ENCODE peak calls at places on chromosomes 7 and 10, in four cellular contexts. W, B, J and S are unnamed samples.
A peak's percentile ranks its signal among the peaks of the same experiment; 100 is the strongest.

GRCh38 chr7:98354511-98355249 is 46.2 kb downstream of the BAIAP2L1 start:
- DNase-seq in W (no peak), B (no peak), J (no peak), S (peak; percentile 96)

GRCh38 chr7:102008535-102009262 is 191.3 kb downstream of the CUX1 start:
- DNase-seq in W (no peak), B (no peak), J (peak; percentile 27), S (peak; percentile 81)

GRCh38 chr10:126156012-126156411 is 232.3 kb downstream of the ADAM12 start:
- DNase-seq in W (no peak), B (no peak), J (no peak), S (no peak)

GRCh38 chr7:94908204-94909022 is 1.0 kb downstream of the PPP1R9A start:
- DNase-seq in W (peak; percentile 36), B (no peak), J (peak; percentile 70), S (peak; percentile 25)

GRCh38 chr10:49395741-49396665 is at the start of gene DRGX:
- DNase-seq in W (no peak), B (no peak), J (no peak), S (no peak)

GRCh38 chr10:73905256-73906018 is 5.5 kb upstream of the PLAU start:
- DNase-seq in W (no peak), B (no peak), J (no peak), S (no peak)

GRCh38 chr7:117283371-117283770 is 39.5 kb downstream of the WNT2 start:
- DNase-seq in W (no peak), B (no peak), J (no peak), S (no peak)

GRCh38 chr7:98286093-98286525 is 4.6 kb downstream of the BRI3 start:
- DNase-seq in W (peak; percentile 70), B (peak; percentile 40), J (peak; percentile 82), S (peak; percentile 87)

GRCh38 chr7:80128918-80129317 is 5.7 kb upstream of the GNAI1 start:
- DNase-seq in W (no peak), B (no peak), J (no peak), S (no peak)

GRCh38 chr7:128353610-128354009 is 7.9 kb downstream of the PRRT4 start:
- DNase-seq in W (no peak), B (no peak), J (no peak), S (no peak)

GRCh38 chr7:26538683-26539082 is 247.0 kb downstream of the SNX10 start:
- DNase-seq in W (no peak), B (no peak), J (no peak), S (no peak)

GRCh38 chr7:972110-972509 is 3.2 kb downstream of the COX19 start:
- DNase-seq in W (no peak), B (no peak), J (no peak), S (no peak)

GRCh38 chr10:113450906-113451305 is 101.9 kb upstream of the HABP2 start:
- DNase-seq in W (no peak), B (no peak), J (no peak), S (no peak)

GRCh38 chr7:102433319-102434038 is at the start of gene ORAI2:
- DNase-seq in W (peak; percentile 76), B (no peak), J (peak; percentile 84), S (peak; percentile 44)

GRCh38 chr7:94289071-94289470 is 105.6 kb upstream of the COL1A2 start:
- DNase-seq in W (peak; percentile 86), B (no peak), J (peak; percentile 82), S (peak; percentile 81)

GRCh38 chr7:130891254-130892094 is 157.5 kb upstream of the KLF14 start:
- DNase-seq in W (peak; percentile 78), B (peak; percentile 58), J (peak; percentile 31), S (peak; percentile 97)

GRCh38 chr10:114767101-114767588 is 54.4 kb upstream of the FHIP2A start:
- DNase-seq in W (no peak), B (no peak), J (peak; percentile 30), S (peak; percentile 52)

GRCh38 chr7:132480534-132480933 is 95.7 kb downstream of the PLXNA4 start:
- DNase-seq in W (peak; percentile 72), B (no peak), J (peak; percentile 10), S (no peak)

GRCh38 chr10:79139124-79139835 is 70.5 kb downstream of the ZMIZ1 start:
- DNase-seq in W (peak; percentile 71), B (peak; percentile 38), J (peak; percentile 32), S (no peak)

GRCh38 chr7:26658698-26659084 is 205.7 kb downstream of the SKAP2 start:
- DNase-seq in W (no peak), B (no peak), J (no peak), S (no peak)

GRCh38 chr10:104255244-104255981 is 721 bp downstream of the GSTO1 start:
- DNase-seq in W (no peak), B (no peak), J (no peak), S (peak; percentile 48)

GRCh38 chr7:14457567-14458453 is 444.7 kb downstream of the DGKB start:
- DNase-seq in W (peak; percentile 42), B (peak; percentile 6), J (peak; percentile 78), S (peak; percentile 81)

GRCh38 chr7:97006951-97007861 is 1.9 kb downstream of the DLX6 start:
- DNase-seq in W (no peak), B (no peak), J (no peak), S (no peak)

GRCh38 chr10:63241898-63242297 is 108.8 kb downstream of the NRBF2 start:
- DNase-seq in W (no peak), B (no peak), J (no peak), S (no peak)

GRCh38 chr7:45712872-45713668 is 138.9 kb downstream of the ADCY1 start:
- DNase-seq in W (no peak), B (no peak), J (no peak), S (no peak)

GRCh38 chr7:111083423-111083822 is 7.5 kb upstream of the LRRN3 start:
- DNase-seq in W (no peak), B (no peak), J (no peak), S (no peak)

GRCh38 chr7:41656357-41656756 is 46.5 kb downstream of the INHBA start:
- DNase-seq in W (no peak), B (no peak), J (no peak), S (no peak)

GRCh38 chr10:71294091-71294561 is 24.9 kb upstream of the SLC29A3 start:
- DNase-seq in W (no peak), B (no peak), J (no peak), S (peak; percentile 79)

GRCh38 chr10:52682766-52683165 is 89.8 kb downstream of the MBL2 start:
- DNase-seq in W (no peak), B (no peak), J (no peak), S (no peak)

GRCh38 chr10:116263870-116264269 is 9.1 kb downstream of the GFRA1 start:
- DNase-seq in W (no peak), B (no peak), J (no peak), S (peak; percentile 23)

GRCh38 chr7:54419209-54419608 is 123.0 kb upstream of the VSTM2A start:
- DNase-seq in W (no peak), B (no peak), J (no peak), S (no peak)

GRCh38 chr7:131504157-131504899 is 52.1 kb downstream of the PODXL start:
- DNase-seq in W (no peak), B (no peak), J (peak; percentile 5), S (no peak)

GRCh38 chr7:139560678-139561077 is 37.2 kb downstream of the CLEC2L start:
- DNase-seq in W (no peak), B (no peak), J (no peak), S (no peak)

GRCh38 chr10:28097633-28098032 is 98.8 kb upstream of the ODAD2 start:
- DNase-seq in W (no peak), B (no peak), J (no peak), S (no peak)
- TF ChIP-seq CTCF in W (no peak), B (no peak), J (no peak), S (no peak)

GRCh38 chr10:110870823-110871235 is 899 bp upstream of the PDCD4 start:
- DNase-seq in W (no peak), B (no peak), J (peak; percentile 39), S (no peak)

GRCh38 chr10:110873951-110874350 is 2.2 kb downstream of the PDCD4 start:
- DNase-seq in W (no peak), B (no peak), J (no peak), S (no peak)

GRCh38 chr10:110871236-110872084 is at the start of gene PDCD4:
- DNase-seq in W (peak; percentile 100), B (peak; percentile 97), J (peak; percentile 100), S (peak; percentile 98)

GRCh38 chr10:110872984-110873569 is 1.3 kb downstream of the PDCD4 start:
- DNase-seq in W (no peak), B (no peak), J (no peak), S (no peak)

DNA sequence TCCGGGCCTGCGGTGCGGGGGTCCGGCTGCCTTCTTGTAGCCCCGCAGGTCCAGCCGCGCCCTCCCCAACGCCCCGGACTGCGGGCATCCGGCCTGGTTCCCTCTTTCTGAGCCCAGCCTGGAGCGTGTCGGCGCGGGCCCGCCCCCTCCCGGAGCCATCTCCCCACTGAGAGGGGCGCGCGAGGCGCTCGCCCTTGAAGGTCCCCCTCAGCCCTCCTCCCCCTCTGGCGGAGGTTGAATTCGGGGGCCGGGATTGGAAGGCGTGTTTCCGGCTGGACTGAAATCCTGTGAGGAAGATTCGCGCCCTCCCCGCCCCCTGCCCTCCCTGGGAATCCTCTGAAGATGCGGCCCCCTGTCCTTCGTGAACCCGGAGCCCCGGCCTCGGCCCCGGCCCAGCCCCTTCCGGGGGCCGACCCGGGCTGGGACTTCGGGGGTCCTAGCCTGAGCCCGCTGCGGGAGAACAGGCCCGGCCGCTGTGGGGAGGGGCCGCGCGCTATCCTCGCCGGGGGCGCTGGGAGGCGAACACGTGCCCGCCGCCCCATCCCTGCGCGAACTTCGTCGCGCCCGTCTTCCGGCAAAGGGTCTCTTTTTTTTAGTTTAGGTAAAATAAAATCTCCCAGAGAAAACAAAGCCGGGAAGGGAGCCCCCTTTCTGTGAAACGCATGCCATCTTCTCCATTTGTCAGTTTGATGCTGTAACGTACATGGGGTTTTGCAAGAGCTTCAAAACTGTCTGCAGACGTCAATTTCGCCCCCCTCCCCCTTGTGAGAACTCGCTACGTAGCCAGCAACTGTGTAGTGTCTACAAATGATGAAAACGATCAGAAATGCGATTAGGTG is 636 bp downstream of the PDCD4 start:
- DNase-seq in W (peak; percentile 80), B (no peak), J (peak; percentile 80), S (peak; percentile 86)
- TF ChIP-seq CTCF in W (peak; percentile 43), B (no peak), J (no peak), S (no peak)

GRCh38 chr10:1737222-1738061 is at the start of gene ADARB2:
- DNase-seq in W (no peak), B (no peak), J (peak; percentile 44), S (peak; percentile 92)
- TF ChIP-seq CTCF in W (no peak), B (no peak), J (no peak), S (no peak)

DNA sequence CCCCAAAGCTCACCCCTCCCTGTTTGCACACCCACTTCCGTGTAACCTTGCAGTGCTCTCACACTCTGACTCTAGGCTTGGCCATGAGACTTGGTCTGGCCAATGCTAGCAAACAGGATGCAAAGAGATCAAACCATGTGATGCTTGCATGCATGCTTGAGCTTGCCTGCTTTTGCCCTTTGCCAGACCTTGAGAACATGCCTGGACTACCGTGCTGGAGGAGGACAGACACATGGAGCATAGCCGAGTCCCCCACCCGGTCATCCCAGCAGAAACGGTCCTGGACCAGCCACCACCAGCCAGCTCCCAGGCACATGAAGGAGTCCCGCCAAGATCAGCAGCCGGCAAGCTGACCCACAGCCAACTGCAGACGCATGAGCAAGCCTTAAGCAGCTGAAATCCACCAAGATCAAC is 23.4 kb downstream of the PYROXD2 start:
- DNase-seq in W (no peak), B (no peak), J (no peak), S (peak; percentile 35)
- TF ChIP-seq CTCF in W (no peak), B (no peak), J (no peak), S (no peak)

DNA sequence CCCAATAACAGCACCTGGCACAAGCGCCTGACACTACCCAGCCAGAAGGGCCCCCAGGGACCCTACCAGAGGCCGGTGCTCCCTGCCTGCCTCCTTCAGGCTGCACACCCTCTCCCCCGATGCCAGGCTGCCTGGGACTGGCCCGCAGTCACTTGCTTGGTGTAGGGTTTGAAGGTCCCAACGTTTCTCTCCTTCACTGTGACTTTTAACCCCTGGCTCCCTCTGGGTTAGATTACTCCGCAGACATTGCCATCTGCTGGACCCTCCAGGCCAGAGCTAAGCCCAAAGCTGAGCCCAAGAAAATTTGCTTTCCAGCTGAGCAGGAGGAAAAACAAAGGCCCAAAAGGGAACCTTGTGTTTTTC is 6.9 kb downstream of the CDHR1 start:
- DNase-seq in W (no peak), B (no peak), J (no peak), S (no peak)
- TF ChIP-seq CTCF in W (no peak), B (no peak), J (no peak), S (no peak)